ENCODE peak calls at places on chromosomes 4 and X, in five cellular contexts. Y, H, I, C and P are unnamed samples.

GRCh38 chr4:26570596-26570995 is 13.3 kb upstream of the TBC1D19 start:
- DNase-seq in Y (no peak), H (no peak), I (no peak), C (no peak), P (no peak)

GRCh38 chr4:7075962-7076693 is 8.3 kb upstream of the GRPEL1 start:
- DNase-seq in Y (no peak), H (no peak), I (no peak), C (no peak), P (no peak)

GRCh38 chr4:146488495-146489174 is 33.1 kb downstream of the SLC10A7 start:
- DNase-seq in Y (no peak), H (peak; percentile 91), I (no peak), C (no peak), P (no peak)

GRCh38 chr4:25914670-25915358 is 794 bp downstream of the SMIM20 start:
- DNase-seq in Y (no peak), H (no peak), I (no peak), C (no peak), P (no peak)

GRCh38 chrX:151722241-151722846 is 6.5 kb downstream of the FATE1 start:
- DNase-seq in Y (no peak), H (no peak), I (no peak), C (no peak), P (no peak)

GRCh38 chr4:104591505-104591904 is 96.8 kb upstream of the CXXC4 start:
- DNase-seq in Y (no peak), H (no peak), I (no peak), C (no peak), P (no peak)

GRCh38 chrX:30967516-30967915 is 78.5 kb upstream of the TAB3 start:
- DNase-seq in Y (no peak), H (no peak), I (no peak), C (no peak), P (no peak)

GRCh38 chr4:26573389-26573794 is 10.5 kb upstream of the TBC1D19 start:
- DNase-seq in Y (no peak), H (no peak), I (no peak), C (no peak), P (no peak)

GRCh38 chr4:152735302-152735917 is 44.1 kb downstream of the TIGD4 start:
- DNase-seq in Y (no peak), H (no peak), I (peak; percentile 22), C (no peak), P (peak; percentile 6)

GRCh38 chr4:172040766-172041165 is 227.6 kb downstream of the GALNTL6 start:
- DNase-seq in Y (no peak), H (no peak), I (no peak), C (no peak), P (no peak)

GRCh38 chr4:81257021-81257420 is 42.0 kb upstream of the PRKG2 start:
- DNase-seq in Y (no peak), H (no peak), I (no peak), C (no peak), P (no peak)

GRCh38 chrX:1093112-1093511 is 119.3 kb downstream of the CRLF2 start:
- DNase-seq in Y (no peak), H (no peak), I (no peak), C (peak; percentile 29), P (no peak)

GRCh38 chr4:19329631-19330030 is 922.1 kb upstream of the SLIT2 start:
- DNase-seq in Y (no peak), H (no peak), I (no peak), C (no peak), P (no peak)

GRCh38 chr4:177052211-177052725 is 257.4 kb upstream of the NEIL3 start:
- DNase-seq in Y (no peak), H (no peak), I (no peak), C (no peak), P (no peak)

GRCh38 chr4:180695851-180696250 is 1547.4 kb upstream of the TENM3 start:
- DNase-seq in Y (no peak), H (peak; percentile 24), I (no peak), C (no peak), P (no peak)

GRCh38 chr4:147547314-147548056 is 66.6 kb downstream of the EDNRA start:
- DNase-seq in Y (no peak), H (no peak), I (no peak), C (no peak), P (no peak)

GRCh38 chr4:48681856-48682255 is 98.2 kb downstream of the FRYL start:
- DNase-seq in Y (no peak), H (no peak), I (no peak), C (no peak), P (no peak)

GRCh38 chr4:3207531-3208037 is 41.4 kb upstream of the MSANTD1 start:
- DNase-seq in Y (no peak), H (no peak), I (no peak), C (no peak), P (no peak)

GRCh38 chrX:103726477-103726876 is 15.8 kb downstream of the TMEM31 start:
- DNase-seq in Y (no peak), H (no peak), I (no peak), C (no peak), P (no peak)

GRCh38 chrX:115679460-115679859 is 118.5 kb downstream of the PLS3 start:
- DNase-seq in Y (no peak), H (no peak), I (peak; percentile 18), C (no peak), P (no peak)

GRCh38 chr4:27350161-27350560 is 489.5 kb downstream of the STIM2 start:
- DNase-seq in Y (no peak), H (no peak), I (no peak), C (no peak), P (no peak)